ENCODE peak calls at places on chromosomes 3 and 15, in eight cellular contexts. One of them, this sample, is unnamed.

GRCh38 chr3:101271728-101272127 is 48.6 kb downstream of the IMPG2 start:
- DNase-seq in sigmoid colon: no peak
- DNase-seq in GM12865: no peak
- DNase-seq in neural progenitor cell: peak; percentile 15
- DNase-seq in heart left ventricle: no peak
- DNase-seq in astrocyte of the spinal cord: no peak
- DNase-seq in MCF 10A: no peak
- DNase-seq in astrocyte of the cerebellum: no peak
- DNase-seq in this sample: no peak

GRCh38 chr15:58454950-58455401 is 23.2 kb downstream of the LIPC start:
- DNase-seq in heart left ventricle: no peak
- DNase-seq in neural progenitor cell: no peak
- DNase-seq in astrocyte of the cerebellum: no peak
- DNase-seq in sigmoid colon: no peak
- DNase-seq in GM12865: no peak
- DNase-seq in astrocyte of the spinal cord: no peak
- DNase-seq in MCF 10A: no peak
- DNase-seq in this sample: peak; percentile 59

GRCh38 chr15:68582236-68582635 is 3.4 kb downstream of the CORO2B start:
- DNase-seq in neural progenitor cell: no peak
- DNase-seq in heart left ventricle: no peak
- DNase-seq in MCF 10A: no peak
- DNase-seq in astrocyte of the spinal cord: no peak
- DNase-seq in sigmoid colon: no peak
- DNase-seq in astrocyte of the cerebellum: no peak
- DNase-seq in GM12865: no peak
- DNase-seq in this sample: no peak

GRCh38 chr15:71079208-71080044 is 35.8 kb upstream of the THSD4 start:
- DNase-seq in neural progenitor cell: no peak
- DNase-seq in GM12865: peak; percentile 25
- DNase-seq in astrocyte of the spinal cord: peak; percentile 78
- DNase-seq in heart left ventricle: no peak
- DNase-seq in MCF 10A: peak; percentile 4
- DNase-seq in astrocyte of the cerebellum: peak; percentile 47
- DNase-seq in sigmoid colon: no peak
- DNase-seq in this sample: peak; percentile 79

GRCh38 chr3:164451083-164451910 is 627.0 kb downstream of the SI start:
- DNase-seq in MCF 10A: no peak
- DNase-seq in astrocyte of the cerebellum: no peak
- DNase-seq in GM12865: no peak
- DNase-seq in sigmoid colon: peak; percentile 73
- DNase-seq in astrocyte of the spinal cord: no peak
- DNase-seq in neural progenitor cell: peak; percentile 6
- DNase-seq in heart left ventricle: no peak
- DNase-seq in this sample: peak; percentile 65

GRCh38 chr3:63847718-63848450 is 15.7 kb downstream of the THOC7 start:
- DNase-seq in neural progenitor cell: no peak
- DNase-seq in MCF 10A: no peak
- DNase-seq in sigmoid colon: no peak
- DNase-seq in heart left ventricle: no peak
- DNase-seq in astrocyte of the cerebellum: no peak
- DNase-seq in GM12865: no peak
- DNase-seq in astrocyte of the spinal cord: no peak
- DNase-seq in this sample: no peak

GRCh38 chr15:31106495-31107300 is 5.2 kb upstream of the TRPM1 start:
- DNase-seq in sigmoid colon: no peak
- DNase-seq in astrocyte of the spinal cord: no peak
- DNase-seq in astrocyte of the cerebellum: no peak
- DNase-seq in heart left ventricle: no peak
- DNase-seq in MCF 10A: peak; percentile 24
- DNase-seq in GM12865: no peak
- DNase-seq in neural progenitor cell: no peak
- DNase-seq in this sample: no peak

GRCh38 chr3:39415983-39416382 is 9.5 kb downstream of the RPSA start:
- DNase-seq in sigmoid colon: no peak
- DNase-seq in GM12865: peak; percentile 38
- DNase-seq in astrocyte of the cerebellum: no peak
- DNase-seq in astrocyte of the spinal cord: no peak
- DNase-seq in heart left ventricle: no peak
- DNase-seq in neural progenitor cell: no peak
- DNase-seq in MCF 10A: peak; percentile 46
- DNase-seq in this sample: no peak

GRCh38 chr3:114221165-114221880 is 16.1 kb downstream of the ZNF80 start:
- DNase-seq in neural progenitor cell: no peak
- DNase-seq in astrocyte of the spinal cord: peak; percentile 17
- DNase-seq in MCF 10A: no peak
- DNase-seq in astrocyte of the cerebellum: no peak
- DNase-seq in GM12865: peak; percentile 61
- DNase-seq in heart left ventricle: no peak
- DNase-seq in sigmoid colon: no peak
- DNase-seq in this sample: peak; percentile 91

GRCh38 chr3:10259036-10259435 is 10.8 kb downstream of the TATDN2 start:
- DNase-seq in MCF 10A: no peak
- DNase-seq in heart left ventricle: no peak
- DNase-seq in astrocyte of the cerebellum: no peak
- DNase-seq in sigmoid colon: peak; percentile 30
- DNase-seq in neural progenitor cell: no peak
- DNase-seq in GM12865: no peak
- DNase-seq in astrocyte of the spinal cord: no peak
- DNase-seq in this sample: no peak

DNA sequence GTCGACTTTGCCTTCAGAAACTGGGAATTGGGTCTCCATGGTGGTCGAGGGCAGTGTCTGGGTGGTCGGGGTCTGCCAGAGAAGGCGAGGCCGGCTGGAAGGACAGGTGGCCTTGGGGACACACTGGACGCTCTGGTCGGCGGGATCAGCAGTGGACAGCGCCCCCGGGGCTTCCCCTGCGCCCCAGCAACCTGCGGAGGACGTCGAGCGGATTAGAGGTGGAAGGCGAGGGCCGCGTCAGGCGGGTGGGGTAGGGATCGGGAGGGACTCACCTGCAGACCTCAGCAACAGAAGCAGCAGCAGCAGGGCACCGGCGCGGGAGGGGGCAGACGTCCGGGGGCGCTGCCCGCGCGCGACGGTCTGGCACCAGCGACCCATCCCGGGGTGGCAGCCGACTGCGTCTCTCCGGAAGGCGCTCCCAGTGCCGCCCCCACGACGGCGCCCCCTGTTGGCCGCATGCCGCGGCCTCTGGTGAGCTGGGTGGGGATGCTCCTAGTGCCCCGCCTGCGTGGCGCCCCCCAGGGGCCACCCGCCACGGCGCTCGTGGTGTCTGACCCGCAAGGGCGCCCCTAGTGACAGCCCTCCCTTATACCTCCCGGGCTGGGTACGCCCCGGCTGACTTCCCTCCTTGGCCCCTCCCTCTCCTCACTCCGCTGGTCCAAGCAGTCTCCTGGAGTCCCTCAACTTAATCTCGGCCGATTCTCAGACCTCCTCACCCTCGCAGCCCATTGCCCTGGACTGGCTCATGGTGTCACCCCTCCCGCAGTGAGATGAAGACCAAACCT is at the start of gene PRSS50:
- DNase-seq in neural progenitor cell: peak; percentile 16
- DNase-seq in astrocyte of the cerebellum: no peak
- DNase-seq in heart left ventricle: no peak
- DNase-seq in sigmoid colon: peak; percentile 54
- DNase-seq in astrocyte of the spinal cord: no peak
- DNase-seq in GM12865: peak; percentile 23
- DNase-seq in MCF 10A: no peak
- DNase-seq in this sample: no peak
- TF ChIP-seq CTCF in neural progenitor cell: peak; percentile 39
- TF ChIP-seq CTCF in astrocyte of the cerebellum: peak; percentile 25
- TF ChIP-seq CTCF in heart left ventricle: peak; percentile 15
- TF ChIP-seq CTCF in sigmoid colon: no peak
- TF ChIP-seq CTCF in astrocyte of the spinal cord: peak; percentile 27
- TF ChIP-seq CTCF in GM12865: peak; percentile 49
- TF ChIP-seq CTCF in MCF 10A: peak; percentile 34
- TF ChIP-seq CTCF in this sample: no peak

GRCh38 chr3:154584041-154584440 is 154.1 kb upstream of the GPR149 start:
- DNase-seq in astrocyte of the cerebellum: no peak
- DNase-seq in neural progenitor cell: peak; percentile 11
- DNase-seq in heart left ventricle: no peak
- DNase-seq in GM12865: no peak
- DNase-seq in sigmoid colon: no peak
- DNase-seq in astrocyte of the spinal cord: no peak
- DNase-seq in MCF 10A: peak; percentile 4
- DNase-seq in this sample: no peak
- TF ChIP-seq CTCF in astrocyte of the cerebellum: no peak
- TF ChIP-seq CTCF in neural progenitor cell: peak; percentile 51
- TF ChIP-seq CTCF in heart left ventricle: no peak
- TF ChIP-seq CTCF in GM12865: no peak
- TF ChIP-seq CTCF in sigmoid colon: no peak
- TF ChIP-seq CTCF in astrocyte of the spinal cord: no peak
- TF ChIP-seq CTCF in MCF 10A: no peak
- TF ChIP-seq CTCF in this sample: no peak

GRCh38 chr3:55524565-55525244 is 37.6 kb upstream of the WNT5A start:
- DNase-seq in astrocyte of the cerebellum: peak; percentile 91
- DNase-seq in heart left ventricle: no peak
- DNase-seq in GM12865: no peak
- DNase-seq in neural progenitor cell: no peak
- DNase-seq in astrocyte of the spinal cord: peak; percentile 84
- DNase-seq in MCF 10A: peak; percentile 74
- DNase-seq in sigmoid colon: no peak
- DNase-seq in this sample: peak; percentile 53
- TF ChIP-seq CTCF in astrocyte of the cerebellum: no peak
- TF ChIP-seq CTCF in heart left ventricle: no peak
- TF ChIP-seq CTCF in GM12865: no peak
- TF ChIP-seq CTCF in neural progenitor cell: no peak
- TF ChIP-seq CTCF in astrocyte of the spinal cord: no peak
- TF ChIP-seq CTCF in MCF 10A: no peak
- TF ChIP-seq CTCF in sigmoid colon: no peak
- TF ChIP-seq CTCF in this sample: no peak

GRCh38 chr3:169573129-169573528 is 90.4 kb downstream of the MECOM start:
- DNase-seq in astrocyte of the spinal cord: no peak
- DNase-seq in neural progenitor cell: no peak
- DNase-seq in astrocyte of the cerebellum: no peak
- DNase-seq in MCF 10A: no peak
- DNase-seq in sigmoid colon: no peak
- DNase-seq in heart left ventricle: no peak
- DNase-seq in GM12865: no peak
- DNase-seq in this sample: peak; percentile 20
- TF ChIP-seq CTCF in astrocyte of the spinal cord: peak; percentile 11
- TF ChIP-seq CTCF in neural progenitor cell: peak; percentile 34
- TF ChIP-seq CTCF in astrocyte of the cerebellum: peak; percentile 11
- TF ChIP-seq CTCF in MCF 10A: peak; percentile 20
- TF ChIP-seq CTCF in sigmoid colon: no peak
- TF ChIP-seq CTCF in heart left ventricle: peak; percentile 16
- TF ChIP-seq CTCF in GM12865: no peak
- TF ChIP-seq CTCF in this sample: peak; percentile 23

DNA sequence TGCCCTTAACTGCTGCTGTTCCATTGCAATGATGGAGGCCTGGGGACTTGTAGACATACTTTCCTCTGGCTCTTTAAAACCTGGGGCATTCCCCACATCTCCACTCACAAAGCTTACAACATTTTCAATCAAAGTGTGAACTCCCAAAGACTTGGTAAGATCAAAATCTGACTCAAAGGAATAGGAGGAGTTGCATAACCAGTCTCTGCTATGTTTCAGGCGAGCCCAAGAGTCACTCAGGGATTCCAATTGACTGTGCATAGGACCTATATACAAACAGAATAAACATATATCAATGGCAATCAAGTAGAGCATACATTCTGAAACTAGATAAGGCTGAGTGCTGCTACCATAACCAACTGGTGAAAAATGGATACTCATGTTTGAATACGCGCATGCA is 101.5 kb downstream of the FBXL22 start:
- DNase-seq in sigmoid colon: no peak
- DNase-seq in astrocyte of the cerebellum: no peak
- DNase-seq in astrocyte of the spinal cord: no peak
- DNase-seq in MCF 10A: no peak
- DNase-seq in GM12865: no peak
- DNase-seq in heart left ventricle: no peak
- DNase-seq in neural progenitor cell: no peak
- DNase-seq in this sample: no peak
- TF ChIP-seq CTCF in sigmoid colon: no peak
- TF ChIP-seq CTCF in astrocyte of the cerebellum: no peak
- TF ChIP-seq CTCF in astrocyte of the spinal cord: no peak
- TF ChIP-seq CTCF in MCF 10A: no peak
- TF ChIP-seq CTCF in GM12865: no peak
- TF ChIP-seq CTCF in heart left ventricle: no peak
- TF ChIP-seq CTCF in neural progenitor cell: no peak
- TF ChIP-seq CTCF in this sample: no peak

GRCh38 chr3:50174517-50174895 is 16.9 kb upstream of the GNAT1 start:
- DNase-seq in GM12865: no peak
- DNase-seq in neural progenitor cell: no peak
- DNase-seq in MCF 10A: no peak
- DNase-seq in astrocyte of the cerebellum: no peak
- DNase-seq in sigmoid colon: no peak
- DNase-seq in heart left ventricle: no peak
- DNase-seq in astrocyte of the spinal cord: no peak
- DNase-seq in this sample: no peak

GRCh38 chr3:50171540-50172301 is 16.6 kb downstream of the SEMA3F start:
- DNase-seq in astrocyte of the spinal cord: no peak
- DNase-seq in neural progenitor cell: no peak
- DNase-seq in MCF 10A: no peak
- DNase-seq in GM12865: no peak
- DNase-seq in astrocyte of the cerebellum: no peak
- DNase-seq in sigmoid colon: no peak
- DNase-seq in heart left ventricle: no peak
- DNase-seq in this sample: no peak

GRCh38 chr3:50172615-50173220 is 17.6 kb downstream of the SEMA3F start:
- DNase-seq in sigmoid colon: no peak
- DNase-seq in heart left ventricle: no peak
- DNase-seq in astrocyte of the spinal cord: no peak
- DNase-seq in GM12865: no peak
- DNase-seq in astrocyte of the cerebellum: no peak
- DNase-seq in MCF 10A: no peak
- DNase-seq in neural progenitor cell: no peak
- DNase-seq in this sample: no peak

GRCh38 chr3:50174947-50175524 is 16.4 kb upstream of the GNAT1 start:
- DNase-seq in neural progenitor cell: no peak
- DNase-seq in heart left ventricle: no peak
- DNase-seq in GM12865: no peak
- DNase-seq in sigmoid colon: no peak
- DNase-seq in astrocyte of the spinal cord: no peak
- DNase-seq in astrocyte of the cerebellum: no peak
- DNase-seq in MCF 10A: no peak
- DNase-seq in this sample: no peak

DNA sequence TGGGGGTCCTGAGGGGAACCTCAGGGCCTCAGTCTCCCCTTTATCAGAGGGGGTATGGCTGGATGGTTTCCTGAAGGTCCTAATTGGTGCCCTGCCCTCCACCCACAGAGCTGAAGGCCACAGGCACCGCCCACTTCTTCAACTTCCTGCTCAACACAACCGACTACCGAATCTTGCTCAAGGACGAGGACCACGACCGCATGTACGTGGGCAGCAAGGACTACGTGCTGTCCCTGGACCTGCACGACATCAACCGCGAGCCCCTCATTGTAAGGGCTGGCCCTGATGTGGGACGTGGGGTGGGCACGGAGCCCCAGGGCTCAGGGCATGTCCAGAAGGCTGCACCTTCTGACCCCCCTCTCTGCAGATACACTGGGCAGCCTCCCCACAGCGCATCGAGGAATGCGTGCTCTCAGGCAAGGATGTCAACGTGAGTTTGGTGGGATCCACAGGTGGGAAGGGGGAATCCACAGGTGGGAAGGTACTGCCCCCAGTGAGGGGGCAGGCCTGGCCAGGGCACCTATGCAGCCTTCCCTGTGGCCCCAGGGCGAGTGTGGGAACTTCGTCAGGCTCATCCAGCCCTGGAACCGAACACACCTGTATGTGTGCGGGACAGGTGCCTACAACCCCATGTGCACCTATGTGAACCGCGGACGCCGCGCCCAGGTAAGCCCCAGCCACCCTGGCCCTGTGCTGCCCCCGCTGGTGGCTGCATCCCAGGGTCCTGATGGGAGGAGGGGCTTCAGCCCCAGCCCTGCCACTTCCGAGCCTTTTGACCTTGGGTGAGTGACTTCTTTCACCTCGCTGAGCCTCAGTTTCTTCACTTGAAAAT is 17.5 kb upstream of the GNAT1 start:
- DNase-seq in heart left ventricle: no peak
- DNase-seq in GM12865: no peak
- DNase-seq in astrocyte of the cerebellum: no peak
- DNase-seq in sigmoid colon: no peak
- DNase-seq in MCF 10A: no peak
- DNase-seq in neural progenitor cell: no peak
- DNase-seq in astrocyte of the spinal cord: no peak
- DNase-seq in this sample: no peak
- TF ChIP-seq CTCF in heart left ventricle: no peak
- TF ChIP-seq CTCF in GM12865: no peak
- TF ChIP-seq CTCF in astrocyte of the cerebellum: no peak
- TF ChIP-seq CTCF in sigmoid colon: no peak
- TF ChIP-seq CTCF in MCF 10A: no peak
- TF ChIP-seq CTCF in neural progenitor cell: no peak
- TF ChIP-seq CTCF in astrocyte of the spinal cord: no peak
- TF ChIP-seq CTCF in this sample: no peak

This sample was measured in cardiac fibroblast.